ENCODE peak calls at places on chromosomes 4 and X, in six cellular contexts. A is A549, U is endothelial cell of umbilical vein, K is K562, J is HepG2, X is GM12878. R is an unnamed sample.

GRCh38 chrX:84186603-84187358 is 1.2 kb downstream of the RPS6KA6 start:
- DNase-seq in A (peak), X (no peak), U (peak), K (no peak), J (no peak), R (no peak)

GRCh38 chr4:30718889-30719252 is 1.3 kb upstream of the PCDH7 start:
- DNase-seq in A (no peak), J (no peak), U (peak), X (no peak), K (no peak), R (no peak)

GRCh38 chrX:16920116-16920515 is 26.3 kb upstream of the REPS2 start:
- DNase-seq in A (no peak), J (no peak), K (no peak), X (no peak), U (peak), R (no peak)

GRCh38 chrX:905828-906566 is 275.4 kb downstream of the SHOX start:
- DNase-seq in J (no peak), A (no peak), K (no peak), X (no peak), U (no peak), R (no peak)

GRCh38 chr4:124337874-124338273 is 374.7 kb downstream of the ANKRD50 start:
- DNase-seq in J (no peak), U (no peak), A (no peak), X (no peak), K (peak), R (no peak)

GRCh38 chr4:177401658-177402273 is 40.5 kb downstream of the AGA start:
- DNase-seq in A (no peak), U (no peak), J (no peak), K (no peak), X (no peak), R (no peak)

GRCh38 chr4:169745291-169745690 is 12.5 kb downstream of the HPF1 start:
- DNase-seq in J (no peak), K (no peak), A (no peak), U (no peak), X (no peak), R (no peak)

GRCh38 chr4:1043658-1044468 is 32.4 kb downstream of the FGFRL1 start:
- DNase-seq in A (peak), K (peak), X (no peak), U (peak), J (peak), R (peak)

GRCh38 chr4:139633661-139634060 is 32.0 kb upstream of the MGST2 start:
- DNase-seq in J (peak), K (peak), A (peak), X (no peak), U (peak), R (no peak)

GRCh38 chr4:15659768-15660394 is 4.7 kb upstream of the FBXL5 start:
- DNase-seq in X (no peak), K (no peak), A (no peak), U (peak), J (no peak), R (peak)

GRCh38 chr4:78734451-78735003 is 41.6 kb upstream of the BMP2K start:
- DNase-seq in K (no peak), A (no peak), X (no peak), U (no peak), J (no peak), R (no peak)

GRCh38 chrX:8726031-8726652 is 5.8 kb downstream of the ANOS1 start:
- DNase-seq in U (peak), J (no peak), A (no peak), X (no peak), K (no peak), R (no peak)

GRCh38 chr4:126784966-126785580 is 847.7 kb upstream of the INTU start:
- DNase-seq in J (no peak), K (no peak), U (no peak), X (no peak), A (no peak), R (no peak)

GRCh38 chr4:131344761-131345160 is 1804.3 kb upstream of the PCDH10 start:
- DNase-seq in A (no peak), K (no peak), J (no peak), U (no peak), X (no peak), R (no peak)

GRCh38 chrX:96480081-96480480 is 204.6 kb upstream of the DIAPH2 start:
- DNase-seq in J (no peak), K (no peak), X (no peak), U (peak), A (peak), R (no peak)

GRCh38 chr4:10364194-10364593 is 93.0 kb downstream of the ZNF518B start:
- DNase-seq in A (no peak), K (no peak), J (no peak), U (no peak), X (no peak), R (no peak)

GRCh38 chr4:105894570-105895323 is 524 bp upstream of the NPNT start:
- DNase-seq in A (no peak), U (no peak), K (no peak), J (no peak), X (no peak), R (no peak)

GRCh38 chr4:153523171-153523757 is 57.1 kb downstream of the TMEM131L start:
- DNase-seq in A (no peak), K (no peak), U (no peak), J (no peak), X (no peak), R (no peak)

GRCh38 chr4:6297266-6297815 is 27.7 kb downstream of the WFS1 start:
- DNase-seq in A (no peak), K (no peak), J (no peak), X (no peak), U (no peak), R (no peak)

GRCh38 chrX:9604111-9604907 is 139.5 kb downstream of the TBL1X start:
- DNase-seq in X (no peak), A (no peak), U (no peak), J (no peak), K (no peak), R (no peak)

GRCh38 chr4:112898357-112899141 is 150.9 kb upstream of the ANK2 start:
- DNase-seq in U (no peak), J (peak), K (no peak), A (no peak), X (no peak), R (no peak)

GRCh38 chr4:11312389-11312788 is 116.3 kb downstream of the HS3ST1 start:
- DNase-seq in X (no peak), U (no peak), K (no peak), J (no peak), A (no peak), R (no peak)

GRCh38 chr4:6701371-6701770 is 7.7 kb downstream of the S100P start:
- DNase-seq in J (peak), X (no peak), K (peak), A (peak), U (no peak), R (peak)

GRCh38 chrX:105460366-105460765 is 239.9 kb upstream of the TEX13A start:
- DNase-seq in A (no peak), U (no peak), K (no peak), J (no peak), X (no peak), R (no peak)

GRCh38 chr4:110309686-110310085 is 111.3 kb upstream of the ELOVL6 start:
- DNase-seq in J (no peak), A (no peak), U (no peak), K (no peak), X (no peak), R (no peak)

GRCh38 chr4:53905281-53905934 is 159.0 kb downstream of the CHIC2 start:
- DNase-seq in K (no peak), X (no peak), A (no peak), U (no peak), J (peak), R (peak)

DNA sequence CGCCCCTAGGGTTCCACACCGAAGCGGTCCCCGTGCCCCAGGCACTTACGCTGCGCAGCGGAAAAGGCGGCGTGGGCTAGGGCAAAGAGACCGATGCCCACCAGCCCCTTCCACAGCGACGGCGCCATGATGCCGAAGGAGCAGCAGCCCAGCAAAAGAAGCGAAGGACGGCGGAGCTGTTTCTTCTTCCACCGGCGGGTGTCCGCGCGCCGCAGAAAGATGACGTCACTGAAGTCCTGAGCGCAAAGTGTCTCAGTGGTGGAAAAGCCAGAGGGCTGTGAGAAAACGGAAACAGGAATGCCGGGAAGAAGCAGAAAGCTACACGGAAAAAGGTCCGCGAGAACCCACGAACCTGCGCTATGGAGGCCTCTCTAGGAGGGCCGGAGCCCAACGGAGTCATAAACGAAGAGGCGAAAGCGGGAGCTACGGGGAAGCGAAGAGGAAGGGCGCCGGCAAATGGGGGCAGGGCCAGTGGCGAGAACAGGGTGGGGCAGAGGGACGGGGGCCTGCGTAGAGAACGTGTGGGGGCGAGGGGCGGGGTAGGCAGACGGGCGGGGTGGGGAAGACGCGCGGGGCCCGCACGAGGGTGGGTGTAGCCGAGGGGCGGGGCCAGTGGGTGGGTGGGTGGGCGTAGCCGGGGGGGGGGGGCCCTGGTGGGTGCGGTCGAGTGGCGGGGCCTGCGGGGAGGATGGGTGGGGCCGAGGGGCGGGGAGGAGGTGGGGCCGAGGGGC is at the start of gene MMGT1:
- DNase-seq in X (peak), U (peak), K (peak), A (peak), J (peak), R (peak)
- TF ChIP-seq POLR2A in X (peak), U (peak), K (peak), A (peak), J (peak), R (peak)

DNA sequence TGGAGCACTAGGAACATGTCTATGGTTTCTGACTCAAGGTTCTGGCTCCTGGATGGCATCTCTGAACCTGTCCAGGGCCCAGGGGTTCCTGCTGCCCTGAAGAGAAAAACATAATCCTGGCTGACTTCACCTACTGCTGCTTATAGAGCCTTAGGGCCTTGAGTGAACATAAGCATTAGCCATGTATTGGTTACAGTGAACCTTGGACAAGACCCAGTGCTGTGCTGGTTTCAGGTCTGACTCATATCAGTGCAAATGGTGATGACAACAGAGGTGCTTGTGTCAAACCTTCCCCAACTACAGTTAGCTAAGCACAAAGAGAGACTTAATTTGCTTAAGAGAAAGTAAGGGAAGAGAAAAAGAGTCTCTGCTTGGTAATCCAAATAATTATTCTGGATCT is 1047.2 kb downstream of the GLUD2 start:
- DNase-seq in K (no peak), X (no peak), A (no peak), U (no peak), J (no peak), R (no peak)
- TF ChIP-seq MAX in K (no peak), X (no peak), A (no peak), U (no peak), J (no peak), R (no peak)

GRCh38 chrX:69156638-69157037 is 8.6 kb downstream of the PJA1 start:
- DNase-seq in X (no peak), J (no peak), A (no peak), K (no peak), U (no peak), R (no peak)

GRCh38 chrX:69161371-69161770 is 3.9 kb downstream of the PJA1 start:
- DNase-seq in K (no peak), J (no peak), X (no peak), U (no peak), A (no peak), R (no peak)

GRCh38 chrX:69155786-69156520 is 9.3 kb downstream of the PJA1 start:
- DNase-seq in A (no peak), X (no peak), U (no peak), K (no peak), J (no peak), R (no peak)

GRCh38 chrX:69161786-69162349 is 3.4 kb downstream of the PJA1 start:
- DNase-seq in U (no peak), J (no peak), K (no peak), X (no peak), A (no peak), R (no peak)

GRCh38 chrX:69158166-69159040 is 6.8 kb downstream of the PJA1 start:
- DNase-seq in J (peak), U (peak), X (no peak), A (peak), K (peak), R (peak)
- TF ChIP-seq MYC in J (no peak), U (no peak), X (no peak), A (no peak), K (no peak), R (no peak)

GRCh38 chrX:11408111-11408405 is 114.8 kb downstream of the AMELX start:
- DNase-seq in J (no peak), U (no peak), K (no peak), X (no peak), A (no peak), R (no peak)

GRCh38 chrX:11408783-11409182 is 115.6 kb downstream of the AMELX start:
- DNase-seq in K (no peak), U (no peak), A (no peak), X (no peak), J (no peak), R (no peak)

GRCh38 chrX:11409957-11410356 is 116.7 kb downstream of the AMELX start:
- DNase-seq in X (no peak), A (no peak), U (no peak), K (no peak), J (no peak), R (no peak)

GRCh38 chrX:11406109-11406755 is 113.0 kb downstream of the AMELX start:
- DNase-seq in U (no peak), J (no peak), A (no peak), X (no peak), K (no peak), R (no peak)

DNA sequence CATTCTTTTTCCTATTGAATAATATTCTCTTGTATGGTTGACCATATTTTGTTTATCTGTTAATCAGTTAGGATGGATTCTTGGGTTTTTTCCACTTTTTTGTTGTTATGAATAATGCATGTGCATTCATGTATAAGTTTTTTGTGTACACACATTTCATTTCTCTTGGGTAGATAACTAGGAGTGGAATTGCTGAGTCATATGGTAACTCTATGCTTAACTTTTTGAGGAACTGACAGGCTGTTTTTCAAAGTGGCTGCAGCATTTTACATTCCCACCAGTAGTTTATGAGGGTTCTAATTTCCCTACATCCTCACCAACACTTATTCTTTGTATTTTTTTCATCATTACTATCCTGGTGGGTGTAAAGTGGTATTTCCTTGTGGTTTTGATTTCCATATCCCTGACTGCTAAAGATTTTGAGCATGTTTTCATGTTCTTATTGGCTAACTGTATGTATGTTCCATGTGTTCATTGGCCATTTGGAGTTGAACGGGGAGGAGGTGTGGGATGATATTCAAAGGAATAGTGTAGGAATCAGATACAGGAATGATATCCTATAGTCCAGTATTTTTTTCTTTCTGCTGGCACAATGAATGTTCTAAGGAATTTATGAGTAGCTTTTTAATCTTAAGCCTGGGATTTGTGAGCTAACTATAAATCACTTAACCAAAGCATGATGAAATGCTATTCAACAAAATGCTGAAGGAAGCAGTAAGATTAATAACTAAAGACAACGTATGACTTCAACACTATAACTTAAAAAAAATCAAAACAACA is 114.3 kb downstream of the AMELX start:
- DNase-seq in J (no peak), K (no peak), X (no peak), U (no peak), A (no peak), R (peak)
- TF ChIP-seq POLR2A in J (no peak), K (no peak), X (no peak), U (no peak), A (no peak), R (no peak)

DNA sequence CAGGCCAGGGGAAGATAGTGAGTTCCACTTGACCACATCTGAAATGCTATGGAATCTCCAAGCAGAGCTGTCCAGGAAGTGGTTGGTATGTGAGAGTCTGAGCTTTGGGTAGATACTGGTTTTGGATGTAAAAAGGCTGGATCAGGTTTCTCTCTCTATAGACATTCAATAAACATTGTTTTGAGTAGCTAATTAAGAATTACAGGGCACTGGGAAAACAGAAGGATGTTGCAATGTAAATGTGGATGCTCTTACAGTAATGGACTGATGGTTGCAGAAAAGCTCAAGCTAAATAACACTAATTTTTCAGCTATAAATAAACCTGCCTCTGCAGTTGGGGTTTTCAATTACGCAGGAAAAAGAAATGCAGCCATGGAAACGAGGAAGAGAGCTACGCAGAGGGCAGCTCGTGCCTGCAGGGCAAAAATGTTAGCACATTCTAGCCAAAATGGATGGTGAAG is 13.4 kb upstream of the CHRNA9 start:
- DNase-seq in K (no peak), A (peak), U (peak), J (no peak), X (no peak), R (peak)
- TF ChIP-seq MAX in K (no peak), A (no peak), U (no peak), J (no peak), X (no peak), R (no peak)

GRCh38 chr4:8347660-8348059 is 78.1 kb downstream of the HTRA3 start:
- DNase-seq in K (no peak), U (no peak), A (no peak), X (no peak), J (no peak), R (no peak)
- TF ChIP-seq MYC in K (no peak), U (no peak), A (no peak), X (no peak), J (no peak), R (peak)

GRCh38 chr4:121692261-121692660 is 4.5 kb downstream of the ANXA5 start:
- DNase-seq in U (no peak), J (no peak), K (no peak), A (no peak), X (no peak), R (no peak)
- TF ChIP-seq POLR2A in U (no peak), J (no peak), K (no peak), A (no peak), X (no peak), R (no peak)

DNA sequence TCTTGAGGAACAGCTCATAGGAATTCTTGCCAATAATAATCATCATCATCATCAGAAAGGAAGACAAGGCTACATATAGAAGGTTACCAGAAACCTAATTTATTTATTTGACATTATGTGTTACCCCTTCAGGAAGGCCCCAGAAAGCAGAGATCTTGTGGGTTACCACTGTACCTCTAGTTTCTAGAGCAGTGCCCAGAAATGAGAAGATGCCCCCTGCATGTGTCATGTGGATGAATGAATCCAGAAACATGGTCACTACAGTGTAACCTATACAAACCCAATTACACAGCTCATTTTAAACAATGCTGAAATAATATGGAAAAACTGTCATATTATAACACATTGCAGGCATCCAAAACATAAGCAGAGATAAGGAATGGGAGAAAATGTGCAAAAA is 70.4 kb downstream of the ARAP2 start:
- DNase-seq in U (no peak), K (no peak), A (no peak), X (no peak), J (no peak), R (no peak)
- TF ChIP-seq MAX in U (no peak), K (no peak), A (no peak), X (no peak), J (no peak), R (no peak)

DNA sequence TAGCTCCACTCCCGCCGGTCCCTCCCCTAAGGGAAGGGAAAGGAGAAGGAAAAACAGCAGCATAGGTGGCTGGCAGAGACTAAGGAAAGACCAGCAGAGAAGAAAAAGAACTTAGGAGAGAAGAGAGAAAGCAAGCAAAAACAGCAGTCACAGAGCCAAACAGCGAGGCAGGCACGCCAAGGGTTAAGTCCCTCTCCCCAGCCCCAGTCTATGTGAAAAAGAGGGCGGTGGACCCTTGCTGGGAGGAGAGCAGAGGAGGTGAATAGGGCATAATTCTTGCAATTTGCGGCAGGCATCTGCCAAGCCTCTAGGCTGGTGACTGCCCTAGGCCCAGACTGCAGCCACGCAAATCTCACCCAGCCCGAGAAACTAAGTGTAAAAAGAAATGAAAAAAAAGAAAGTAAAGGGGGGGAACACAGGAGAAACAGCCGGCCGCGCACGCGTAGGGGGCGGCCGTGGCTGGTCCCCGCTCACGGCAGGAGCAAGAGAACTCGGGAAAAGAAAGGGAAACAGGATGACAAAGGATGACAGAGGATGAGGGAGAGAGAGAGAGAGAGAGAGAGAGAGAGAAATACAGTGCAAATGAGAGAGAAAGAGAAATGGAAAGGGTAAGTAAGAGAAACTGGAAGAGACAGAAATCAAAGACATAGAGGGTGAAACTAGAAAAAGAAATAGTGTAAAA is 48.6 kb downstream of the MAGEA9 start:
- DNase-seq in X (peak), U (peak), K (no peak), J (no peak), A (no peak), R (no peak)
- TF ChIP-seq MYC in X (no peak), U (no peak), K (no peak), J (no peak), A (no peak), R (no peak)